ENCODE peak calls at places on chromosomes 16 and 17, in eight cellular contexts. A, X, Q, I, O, W, P and T are unnamed samples.

GRCh38 chr17:2797632-2798031 is 1.4 kb downstream of the RAP1GAP2 start:
- DNase-seq in A (no peak), X (no peak), Q (no peak), I (no peak), O (no peak), W (no peak), P (no peak), T (no peak)

GRCh38 chr17:74190807-74191206 is 12.7 kb upstream of the RPL38 start:
- DNase-seq in A (no peak), X (no peak), Q (peak), I (no peak), O (no peak), W (no peak), P (peak), T (no peak)

GRCh38 chr17:32723310-32723955 is 153.5 kb downstream of the MYO1D start:
- DNase-seq in A (no peak), X (no peak), Q (no peak), I (no peak), O (peak), W (no peak), P (no peak), T (no peak)

GRCh38 chr17:75854881-75855309 is 240 bp downstream of the WBP2 start:
- DNase-seq in A (peak), X (no peak), Q (no peak), I (no peak), O (no peak), W (no peak), P (no peak), T (no peak)

GRCh38 chr16:3945751-3946603 is 65.5 kb upstream of the CREBBP start:
- DNase-seq in A (no peak), X (no peak), Q (peak), I (no peak), O (peak), W (no peak), P (no peak), T (no peak)

GRCh38 chr16:2337431-2338296 is 2.9 kb downstream of the ABCA3 start:
- DNase-seq in A (no peak), X (no peak), Q (no peak), I (no peak), O (no peak), W (no peak), P (no peak), T (no peak)

GRCh38 chr17:37781451-37781850 is 36.6 kb upstream of the HNF1B start:
- DNase-seq in A (no peak), X (no peak), Q (no peak), I (no peak), O (no peak), W (no peak), P (no peak), T (no peak)

GRCh38 chr17:52024296-52024870 is 134.1 kb downstream of the CA10 start:
- DNase-seq in A (no peak), X (no peak), Q (no peak), I (no peak), O (no peak), W (no peak), P (no peak), T (no peak)

GRCh38 chr16:31001507-31002251 is 8.8 kb downstream of the STX1B start:
- DNase-seq in A (no peak), X (no peak), Q (no peak), I (no peak), O (no peak), W (no peak), P (no peak), T (no peak)

GRCh38 chr16:57728336-57729181 is 7.0 kb upstream of the KATNB1 start:
- DNase-seq in A (no peak), X (no peak), Q (no peak), I (peak), O (no peak), W (no peak), P (no peak), T (no peak)

GRCh38 chr17:16622540-16623277 is 30.9 kb downstream of the ZNF624 start:
- DNase-seq in A (no peak), X (no peak), Q (no peak), I (no peak), O (no peak), W (no peak), P (no peak), T (no peak)

GRCh38 chr16:81456523-81457325 is 12.1 kb downstream of the CMIP start:
- DNase-seq in A (no peak), X (no peak), Q (no peak), I (no peak), O (no peak), W (no peak), P (no peak), T (no peak)

GRCh38 chr17:4161179-4161559 is 18.2 kb downstream of the CYB5D2 start:
- DNase-seq in A (no peak), X (no peak), Q (peak), I (no peak), O (no peak), W (no peak), P (no peak), T (peak)